ENCODE peak calls at places on chromosomes 13 and 19, in ten cellular contexts. A is ovary; L is CD8-positive, alpha-beta memory T cell; G is lower lobe of right lung; J is mammary epithelial cell; D is body of pancreas; P is fibroblast of lung; I is ascending aorta; K is right atrium auricular region; E is H1. N is an unnamed sample.

GRCh38 chr19:2353895-2354592 is 6.0 kb upstream of the TMPRSS9 start:
- DNase-seq in A (no peak), L (no peak), G (no peak), J (no peak), D (no peak), P (no peak), I (no peak), K (no peak), E (no peak), N (no peak)

GRCh38 chr13:102903659-102904407 is 58.0 kb downstream of the ERCC5 start:
- DNase-seq in A (no peak), L (no peak), G (no peak), J (peak; percentile 29), D (no peak), P (peak; percentile 44), I (no peak), K (no peak), E (no peak), N (no peak)

GRCh38 chr13:91722267-91722884 is 324.0 kb downstream of the GPC5 start:
- DNase-seq in A (no peak), L (no peak), G (no peak), J (peak; percentile 2), D (no peak), P (peak; percentile 64), I (no peak), K (no peak), E (no peak), N (no peak)

GRCh38 chr13:40355126-40355719 is 311.2 kb downstream of the FOXO1 start:
- DNase-seq in A (no peak), L (no peak), G (no peak), J (no peak), D (no peak), P (no peak), I (no peak), K (peak; percentile 50), E (no peak), N (no peak)

GRCh38 chr19:873084-874019 is 13.9 kb downstream of the CFD start:
- DNase-seq in A (peak; percentile 58), L (peak; percentile 87), G (peak; percentile 77), J (peak; percentile 11), D (no peak), P (peak; percentile 64), I (no peak), K (no peak), E (no peak), N (no peak)

GRCh38 chr13:20193142-20193923 is 595 bp upstream of the GJB2 start:
- DNase-seq in A (no peak), L (no peak), G (no peak), J (no peak), D (no peak), P (no peak), I (no peak), K (no peak), E (peak; percentile 54), N (no peak)

GRCh38 chr19:19152668-19153384 is 14.5 kb upstream of the TMEM161A start:
- DNase-seq in A (no peak), L (no peak), G (no peak), J (no peak), D (no peak), P (no peak), I (no peak), K (no peak), E (no peak), N (no peak)

GRCh38 chr19:18419699-18420460 is 682 bp downstream of the SSBP4 start:
- DNase-seq in A (peak; percentile 71), L (peak; percentile 45), G (peak; percentile 66), J (no peak), D (no peak), P (no peak), I (no peak), K (no peak), E (no peak), N (no peak)

GRCh38 chr19:3120611-3121231 is 15.1 kb upstream of the GNA15 start:
- DNase-seq in A (no peak), L (no peak), G (no peak), J (no peak), D (no peak), P (no peak), I (no peak), K (no peak), E (no peak), N (no peak)

GRCh38 chr19:1914826-1915341 is 9.7 kb downstream of the ADAT3 start:
- DNase-seq in A (no peak), L (no peak), G (no peak), J (peak; percentile 78), D (no peak), P (no peak), I (no peak), K (no peak), E (no peak), N (no peak)

GRCh38 chr19:3932931-3933810 is at the start of gene NMRK2:
- DNase-seq in A (no peak), L (no peak), G (no peak), J (no peak), D (no peak), P (no peak), I (no peak), K (peak; percentile 64), E (peak; percentile 88), N (peak; percentile 15)

GRCh38 chr13:94233831-94234230 is 245.7 kb downstream of the DCT start:
- DNase-seq in A (no peak), L (no peak), G (no peak), J (no peak), D (no peak), P (no peak), I (no peak), K (no peak), E (no peak), N (no peak)

GRCh38 chr13:112583592-112584277 is 4.2 kb downstream of the TUBGCP3 start:
- DNase-seq in A (no peak), L (no peak), G (no peak), J (no peak), D (no peak), P (no peak), I (peak; percentile 30), K (no peak), E (no peak), N (no peak)

GRCh38 chr19:54369082-54369691 is 4.5 kb upstream of the LAIR1 start:
- DNase-seq in A (no peak), L (no peak), G (no peak), J (no peak), D (no peak), P (no peak), I (no peak), K (no peak), E (no peak), N (no peak)

GRCh38 chr13:20969182-20969581 is 66.6 kb upstream of the XPO4 start:
- DNase-seq in A (no peak), L (no peak), G (no peak), J (peak; percentile 64), D (no peak), P (peak; percentile 52), I (no peak), K (no peak), E (no peak), N (no peak)

GRCh38 chr19:6739390-6739883 is at the start of gene TRIP10:
- DNase-seq in A (peak; percentile 93), L (peak; percentile 73), G (peak; percentile 89), J (peak; percentile 57), D (peak; percentile 89), P (peak; percentile 82), I (peak; percentile 53), K (peak; percentile 91), E (peak; percentile 84), N (peak; percentile 79)
- H3K4me1 ChIP-seq in A (peaks cover 25% of the 10 kb centered on the region), L (peaks cover 47% of the 10 kb centered on the region), G (peaks cover 67% of the 10 kb centered on the region), J (peaks cover 39% of the 10 kb centered on the region), D (peaks cover 50% of the 10 kb centered on the region), P (peaks cover 28% of the 10 kb centered on the region), I (peaks cover 44% of the 10 kb centered on the region), K (peaks cover 68% of the 10 kb centered on the region), E (peaks cover 4% of the 10 kb centered on the region), N (peaks cover 30% of the 10 kb centered on the region)

GRCh38 chr19:41895745-41896580 is 13.0 kb downstream of the ARHGEF1 start:
- DNase-seq in A (no peak), L (no peak), G (no peak), J (no peak), D (no peak), P (no peak), I (no peak), K (no peak), E (no peak), N (no peak)
- H3K36me3 ChIP-seq in A (no peaks in the 10 kb centered on the region), L (peaks cover 77% of the 10 kb centered on the region), G (peaks cover 80% of the 10 kb centered on the region), J (peaks cover 11% of the 10 kb centered on the region), D (peaks cover 5% of the 10 kb centered on the region), P (peaks cover 34% of the 10 kb centered on the region), I (peaks cover 74% of the 10 kb centered on the region), K (peaks cover 67% of the 10 kb centered on the region), E (peaks cover 4% of the 10 kb centered on the region), N (peaks cover 13% of the 10 kb centered on the region)

DNA sequence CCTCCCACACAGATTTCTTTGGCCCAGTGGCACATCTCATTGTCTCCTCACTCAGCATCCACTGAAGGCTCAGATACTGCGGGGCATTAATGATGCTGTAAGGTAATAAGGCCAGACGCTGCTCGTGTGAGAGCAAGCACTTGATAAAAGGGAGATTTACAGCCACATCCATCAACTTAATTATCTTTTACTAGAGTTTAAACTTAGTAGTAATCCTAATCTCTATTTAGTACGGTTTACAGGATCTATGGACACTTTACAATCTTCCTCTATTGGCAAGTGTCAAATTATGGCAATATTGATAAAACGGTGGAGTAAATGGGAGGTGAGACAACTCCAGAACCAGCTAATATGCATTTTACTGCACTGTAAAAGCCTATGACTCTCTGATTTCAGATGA is 192.7 kb upstream of the GPR12 start:
- DNase-seq in A (no peak), L (no peak), G (no peak), J (no peak), D (no peak), P (no peak), I (no peak), K (no peak), E (no peak), N (no peak)
- H3K4me1 ChIP-seq in A (peaks cover 11% of the 10 kb centered on the region), L (no peaks in the 10 kb centered on the region), G (no peaks in the 10 kb centered on the region), J (no peaks in the 10 kb centered on the region), D (peaks cover 63% of the 10 kb centered on the region), P (no peaks in the 10 kb centered on the region), I (no peaks in the 10 kb centered on the region), K (no peaks in the 10 kb centered on the region), E (no peaks in the 10 kb centered on the region), N (peaks cover 7% of the 10 kb centered on the region)

GRCh38 chr19:41861098-41861768 is 1.2 kb downstream of the RPS19 start:
- DNase-seq in A (no peak), L (no peak), G (no peak), J (no peak), D (no peak), P (no peak), I (no peak), K (no peak), E (no peak), N (no peak)

GRCh38 chr19:41859213-41859617 is 840 bp upstream of the RPS19 start:
- DNase-seq in A (no peak), L (no peak), G (no peak), J (no peak), D (no peak), P (no peak), I (no peak), K (no peak), E (no peak), N (no peak)

GRCh38 chr19:41861846-41862245 is 1.8 kb downstream of the RPS19 start:
- DNase-seq in A (no peak), L (no peak), G (no peak), J (no peak), D (no peak), P (no peak), I (no peak), K (no peak), E (no peak), N (no peak)

GRCh38 chr19:41859618-41860418 is at the start of gene RPS19:
- DNase-seq in A (peak; percentile 99), L (peak; percentile 98), G (peak; percentile 98), J (peak; percentile 99), D (peak; percentile 98), P (peak; percentile 99), I (peak; percentile 92), K (peak; percentile 98), E (peak; percentile 99), N (peak; percentile 99)

GRCh38 chr19:41860419-41861097 is 503 bp downstream of the RPS19 start:
- DNase-seq in A (no peak), L (no peak), G (peak; percentile 69), J (no peak), D (no peak), P (peak; percentile 40), I (no peak), K (no peak), E (no peak), N (no peak)
- H3K36me3 ChIP-seq in A (no peaks in the 10 kb centered on the region), L (peaks cover 44% of the 10 kb centered on the region), G (peaks cover 49% of the 10 kb centered on the region), J (peaks cover 37% of the 10 kb centered on the region), D (peaks cover 14% of the 10 kb centered on the region), P (peaks cover 31% of the 10 kb centered on the region), I (peaks cover 45% of the 10 kb centered on the region), K (peaks cover 45% of the 10 kb centered on the region), E (peaks cover 51% of the 10 kb centered on the region), N (peaks cover 51% of the 10 kb centered on the region)